ENCODE peak calls at places on chromosomes 11 and 22, in eight cellular contexts. I is ovary, G is hypothalamus, T is K562, F is caudate nucleus, N is stomach, Z is Kasumi-1, Y is upper lobe of right lung. S is an unnamed sample.
A peak's percentile ranks its signal among the peaks of the same experiment; 100 is the strongest.

GRCh38 chr11:16968196-16968595 is 46.0 kb downstream of the PLEKHA7 start:
- DNase-seq in G (no peak), Y (no peak), N (no peak), F (no peak), I (no peak), T (no peak), Z (no peak), S (no peak)

GRCh38 chr22:44442856-44443595 is 55.0 kb downstream of the RTL6 start:
- DNase-seq in Y (peak; percentile 54), G (no peak), Z (no peak), T (no peak), I (no peak), N (no peak), F (no peak), S (no peak)

GRCh38 chr11:99370557-99371200 is 349.9 kb downstream of the CNTN5 start:
- DNase-seq in N (no peak), Y (no peak), T (no peak), I (no peak), F (no peak), Z (no peak), G (no peak), S (no peak)

GRCh38 chr11:19980957-19981669 is 179.2 kb downstream of the DBX1 start:
- DNase-seq in T (peak; percentile 64), Z (no peak), N (no peak), G (no peak), I (peak; percentile 44), Y (no peak), F (no peak), S (no peak)

GRCh38 chr11:134539285-134539684 is 127.2 kb upstream of the B3GAT1 start:
- DNase-seq in Y (peak; percentile 46), Z (no peak), G (no peak), N (no peak), F (no peak), I (no peak), T (no peak), S (no peak)

GRCh38 chr11:122633219-122633829 is 22.2 kb upstream of the UBASH3B start:
- DNase-seq in T (peak; percentile 7), F (no peak), I (no peak), Y (no peak), N (no peak), Z (peak; percentile 87), G (no peak), S (peak; percentile 90)

GRCh38 chr11:111604392-111605009 is 2.3 kb downstream of the SIK2 start:
- DNase-seq in Z (peak; percentile 67), N (no peak), T (peak; percentile 66), Y (no peak), F (no peak), I (no peak), G (no peak), S (peak; percentile 79)

GRCh38 chr11:68135161-68135560 is 14.0 kb upstream of the CHKA start:
- DNase-seq in Y (no peak), I (no peak), F (no peak), Z (no peak), T (no peak), G (no peak), N (no peak), S (no peak)

GRCh38 chr11:46618789-46619188 is 1.4 kb downstream of the ATG13 start:
- DNase-seq in G (no peak), I (no peak), T (peak; percentile 50), N (peak; percentile 37), Z (no peak), Y (no peak), F (no peak), S (no peak)